ENCODE peak calls at places on chromosomes 3 and 15, in eight cellular contexts. E is CD8-positive, alpha-beta T cell; V is NCI-H510A treated with DMSO at 0.1 percent for 48 hours; B is transverse colon; C is fibroblast of pulmonary artery; Y is cardiac septum; Z is RWPE1; D is stimulated activated CD4-positive, alpha-beta T cell treated with anti-CD3 and anti-CD28 coated beads, Interleukin-15, amount 100 ng/mL, for 1 hour. Q is an unnamed sample.

GRCh38 chr3:190495796-190496195 is 18.1 kb upstream of the IL1RAP start:
- DNase-seq in B (no peak), E (no peak), C (no peak), Y (no peak), V (no peak), D (no peak), Z (no peak), Q (no peak)

GRCh38 chr3:138468886-138469285 is 34.5 kb downstream of the ESYT3 start:
- DNase-seq in C (no peak), B (no peak), E (no peak), V (no peak), Z (no peak), Y (no peak), D (no peak), Q (no peak)

GRCh38 chr3:50671331-50671730 is 3.4 kb upstream of the DOCK3 start:
- DNase-seq in V (peak; percentile 86), Y (no peak), E (no peak), D (no peak), Z (peak; percentile 25), B (no peak), C (peak; percentile 81), Q (peak; percentile 2)

GRCh38 chr15:43370310-43370974 is 401 bp downstream of the ZSCAN29 start:
- DNase-seq in V (no peak), Y (no peak), Z (peak; percentile 53), D (peak; percentile 6), E (no peak), B (peak; percentile 22), C (peak; percentile 42), Q (peak; percentile 26)

GRCh38 chr3:42336103-42336502 is 70.1 kb upstream of the CCK start:
- DNase-seq in D (no peak), C (no peak), B (no peak), Z (no peak), E (no peak), V (no peak), Y (no peak), Q (no peak)

GRCh38 chr15:92714457-92715401 is 59.2 kb upstream of the FAM174B start:
- DNase-seq in E (peak; percentile 58), Z (peak; percentile 64), D (peak; percentile 57), Y (peak; percentile 79), V (peak; percentile 71), B (peak; percentile 65), C (peak; percentile 74), Q (peak; percentile 92)

GRCh38 chr3:25038907-25039306 is 389.2 kb upstream of the RARB start:
- DNase-seq in B (no peak), D (no peak), Y (no peak), V (no peak), Z (no peak), C (no peak), E (no peak), Q (no peak)

GRCh38 chr15:65987100-65987499 is 117.8 kb downstream of the RAB11A start:
- DNase-seq in Y (no peak), E (no peak), C (no peak), Z (no peak), V (no peak), B (no peak), D (no peak), Q (no peak)

GRCh38 chr15:75945953-75946352 is 42.3 kb downstream of the FBXO22 start:
- DNase-seq in E (no peak), Y (no peak), B (no peak), D (no peak), V (no peak), C (peak; percentile 45), Z (no peak), Q (no peak)

GRCh38 chr3:42345811-42346210 is 64.6 kb downstream of the LYZL4 start:
- DNase-seq in V (no peak), C (no peak), Z (no peak), B (no peak), Y (no peak), D (no peak), E (no peak), Q (no peak)

GRCh38 chr3:153357436-153357835 is 195.4 kb downstream of the RAP2B start:
- DNase-seq in V (no peak), Z (no peak), Y (no peak), B (no peak), E (no peak), C (no peak), D (no peak), Q (no peak)

GRCh38 chr3:66722675-66723074 is 221.9 kb upstream of the LRIG1 start:
- DNase-seq in E (no peak), Y (no peak), C (peak; percentile 79), D (no peak), Z (peak; percentile 1), B (peak; percentile 39), V (no peak), Q (no peak)

GRCh38 chr3:142998439-142998838 is 2.9 kb upstream of the U2SURP start:
- DNase-seq in B (no peak), V (no peak), Y (no peak), D (no peak), E (no peak), C (peak; percentile 40), Z (no peak), Q (no peak)

GRCh38 chr3:197238842-197239241 is 59.6 kb downstream of the DLG1 start:
- DNase-seq in C (no peak), B (no peak), Y (no peak), V (no peak), Z (no peak), E (no peak), D (no peak), Q (no peak)

Q was measured in mesothelial cell of epicardium.